ENCODE peak calls at places on chromosomes 3 and 15, in seven cellular contexts. A, Y, Q, S, F, J and L are unnamed samples.

GRCh38 chr3:69822501-69822900 is 83.2 kb downstream of the MITF start:
- DNase-seq in Q (no peak), J (no peak), F (no peak), S (no peak), Y (no peak), A (peak; percentile 30), L (no peak)

GRCh38 chr15:31235298-31236183 is 91.1 kb upstream of the KLF13 start:
- DNase-seq in F (peak; percentile 47), S (no peak), A (peak; percentile 30), J (no peak), Y (no peak), Q (no peak), L (peak; percentile 55)

GRCh38 chr3:8509961-8510360 is 8.3 kb downstream of the LMCD1 start:
- DNase-seq in A (peak; percentile 95), Q (no peak), J (no peak), Y (no peak), S (no peak), F (no peak), L (no peak)

GRCh38 chr15:83308671-83309070 is 24.2 kb upstream of the BNC1 start:
- DNase-seq in J (no peak), Y (no peak), Q (no peak), A (no peak), F (no peak), S (no peak), L (no peak)

GRCh38 chr3:144866504-144866903 is 894.9 kb downstream of the DIPK2A start:
- DNase-seq in Q (no peak), A (no peak), J (no peak), F (no peak), S (no peak), Y (no peak), L (no peak)

GRCh38 chr3:47731066-47731465 is 50.6 kb downstream of the SMARCC1 start:
- DNase-seq in J (no peak), F (no peak), A (no peak), Y (no peak), Q (no peak), S (no peak), L (no peak)

GRCh38 chr3:152348436-152349177 is 79.9 kb downstream of the MBNL1 start:
- DNase-seq in Q (no peak), A (peak; percentile 35), J (no peak), F (no peak), S (no peak), Y (no peak), L (no peak)

GRCh38 chr3:129607391-129608068 is 1.1 kb upstream of the PLXND1 start:
- DNase-seq in Q (no peak), S (no peak), Y (no peak), J (no peak), F (no peak), A (no peak), L (no peak)

GRCh38 chr3:149655826-149656599 is 1.8 kb downstream of the WWTR1 start:
- DNase-seq in A (peak; percentile 44), S (no peak), Q (no peak), F (no peak), J (no peak), Y (no peak), L (no peak)

GRCh38 chr15:25065286-25065685 is 110.5 kb downstream of the SNRPN start:
- DNase-seq in A (no peak), Y (no peak), J (no peak), S (no peak), F (no peak), Q (no peak), L (no peak)
- H3K9me3 ChIP-seq in A (peaks cover 100% of the 10 kb centered on the region), Y (peaks cover 100% of the 10 kb centered on the region), J (peaks cover 100% of the 10 kb centered on the region), S (no peaks in the 10 kb centered on the region), F (peaks cover 100% of the 10 kb centered on the region), Q (no peaks in the 10 kb centered on the region), L (peaks cover 3% of the 10 kb centered on the region)

GRCh38 chr15:63059075-63059474 is 16.5 kb downstream of the TPM1 start:
- DNase-seq in Q (no peak), Y (no peak), A (no peak), J (no peak), F (no peak), S (no peak), L (no peak)
- H3K4me1 ChIP-seq in Q (peaks cover 43% of the 10 kb centered on the region), Y (no peaks in the 10 kb centered on the region), A (peaks cover 29% of the 10 kb centered on the region), J (peaks cover 25% of the 10 kb centered on the region), F (peaks cover 22% of the 10 kb centered on the region), S (no peaks in the 10 kb centered on the region), L (peaks cover 18% of the 10 kb centered on the region)

DNA sequence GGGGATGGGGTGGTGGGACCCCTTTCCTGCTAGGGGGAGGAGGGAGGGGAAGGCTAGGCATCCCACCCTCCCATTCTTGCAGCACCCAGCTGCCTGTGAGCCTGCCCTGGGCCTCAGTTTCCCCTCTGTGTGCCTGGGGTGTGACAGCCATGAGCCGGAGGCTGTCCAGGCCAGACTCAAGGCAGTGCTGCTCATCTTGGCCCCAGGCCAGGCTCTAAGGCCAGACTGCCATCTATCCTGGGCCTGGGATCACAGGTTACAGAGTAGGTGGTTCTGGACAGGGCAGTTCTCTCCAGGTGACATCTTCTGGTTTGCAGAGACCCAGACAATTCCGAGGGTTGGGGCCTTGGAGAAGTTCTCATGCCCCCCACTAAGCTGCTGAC is 3.3 kb upstream of the VILL start:
- DNase-seq in A (no peak), F (no peak), Q (peak; percentile 50), S (no peak), J (no peak), Y (no peak), L (no peak)
- H3K9me3 ChIP-seq in A (no peaks in the 10 kb centered on the region), F (no peaks in the 10 kb centered on the region), Q (no peaks in the 10 kb centered on the region), S (no peaks in the 10 kb centered on the region), J (no peaks in the 10 kb centered on the region), Y (no peaks in the 10 kb centered on the region), L (no peaks in the 10 kb centered on the region)

DNA sequence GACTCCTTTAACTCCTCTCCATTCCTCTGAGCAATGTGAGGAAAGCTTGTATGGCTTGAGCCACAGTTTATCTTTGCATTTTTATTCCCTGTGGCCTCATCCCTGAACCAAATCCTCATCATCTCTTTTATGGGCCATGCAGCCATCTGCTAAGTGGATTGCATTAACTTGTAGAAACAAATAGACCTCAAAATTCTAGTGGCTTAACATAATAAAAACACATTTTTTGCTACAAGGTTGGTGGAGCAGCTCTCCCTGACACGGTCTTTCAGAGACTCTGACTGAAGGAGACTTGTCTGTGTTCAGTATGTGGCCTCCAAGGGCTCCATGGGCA is 135.3 kb downstream of the RPL22L1 start:
- DNase-seq in A (no peak), Q (no peak), Y (no peak), J (no peak), F (no peak), S (no peak), L (no peak)
- H3K4me1 ChIP-seq in A (peaks cover 4% of the 10 kb centered on the region), Q (peaks cover 22% of the 10 kb centered on the region), Y (no peaks in the 10 kb centered on the region), J (no peaks in the 10 kb centered on the region), F (no peaks in the 10 kb centered on the region), S (no peaks in the 10 kb centered on the region), L (no peaks in the 10 kb centered on the region)

GRCh38 chr15:25056484-25057429 is 102.0 kb downstream of the SNRPN start:
- DNase-seq in J (no peak), Y (peak; percentile 30), F (no peak), Q (peak; percentile 54), A (no peak), S (no peak), L (peak; percentile 10)

GRCh38 chr15:25059698-25060471 is 105.1 kb downstream of the SNRPN start:
- DNase-seq in S (no peak), F (no peak), Q (no peak), J (no peak), Y (peak; percentile 22), A (no peak), L (no peak)

GRCh38 chr15:25055356-25056068 is 100.7 kb downstream of the SNRPN start:
- DNase-seq in S (no peak), J (no peak), A (no peak), Q (no peak), F (no peak), Y (peak; percentile 15), L (no peak)

GRCh38 chr15:25058080-25058785 is 103.4 kb downstream of the SNRPN start:
- DNase-seq in F (no peak), J (no peak), Q (no peak), Y (peak; percentile 17), S (no peak), A (no peak), L (no peak)

DNA sequence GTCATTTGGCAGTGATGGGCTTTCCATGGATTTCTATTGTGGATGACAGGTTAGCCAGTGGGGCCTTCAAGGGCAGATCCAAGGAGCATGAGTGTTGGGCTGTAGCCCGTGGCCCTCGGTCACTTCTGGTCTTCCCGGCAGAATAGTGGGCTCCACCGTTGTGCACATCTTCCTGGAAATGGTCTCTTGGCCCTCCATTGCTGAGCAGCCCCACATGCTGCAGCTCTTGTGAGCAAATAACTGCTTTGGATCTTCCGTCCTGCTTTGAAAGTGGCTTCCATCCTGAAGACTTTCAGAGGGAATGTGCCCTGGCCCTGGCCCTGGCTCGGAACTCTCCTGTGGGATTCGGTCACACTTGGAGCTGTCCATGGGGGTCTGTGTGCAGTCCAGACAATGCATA is 102.8 kb downstream of the SNRPN start:
- DNase-seq in J (no peak), Y (peak; percentile 12), S (no peak), F (no peak), A (no peak), Q (no peak), L (no peak)
- H3K9me3 ChIP-seq in J (peaks cover 100% of the 10 kb centered on the region), Y (peaks cover 92% of the 10 kb centered on the region), S (no peaks in the 10 kb centered on the region), F (peaks cover 100% of the 10 kb centered on the region), A (peaks cover 100% of the 10 kb centered on the region), Q (peaks cover 2% of the 10 kb centered on the region), L (peaks cover 7% of the 10 kb centered on the region)

GRCh38 chr3:104916971-104917370 is 449.7 kb upstream of the ALCAM start:
- DNase-seq in Q (no peak), S (no peak), F (no peak), J (no peak), Y (no peak), A (no peak), L (no peak)
- H3K4me1 ChIP-seq in Q (no peaks in the 10 kb centered on the region), S (peaks cover 7% of the 10 kb centered on the region), F (no peaks in the 10 kb centered on the region), J (no peaks in the 10 kb centered on the region), Y (no peaks in the 10 kb centered on the region), A (no peaks in the 10 kb centered on the region), L (no peaks in the 10 kb centered on the region)

GRCh38 chr3:195038161-195038560 is 232.8 kb downstream of the XXYLT1 start:
- DNase-seq in Y (no peak), A (no peak), J (no peak), F (no peak), S (no peak), Q (no peak), L (no peak)

GRCh38 chr3:195041871-195042740 is 228.9 kb downstream of the XXYLT1 start:
- DNase-seq in J (no peak), Y (peak; percentile 37), Q (no peak), S (no peak), F (peak; percentile 12), A (no peak), L (no peak)

GRCh38 chr3:195039180-195039843 is 231.6 kb downstream of the XXYLT1 start:
- DNase-seq in F (peak; percentile 10), A (no peak), Y (peak; percentile 31), Q (no peak), S (no peak), J (no peak), L (no peak)

GRCh38 chr3:195040773-195041520 is 230.0 kb downstream of the XXYLT1 start:
- DNase-seq in Q (no peak), Y (peak; percentile 47), F (peak; percentile 31), A (no peak), J (peak; percentile 55), S (no peak), L (no peak)

GRCh38 chr3:195040094-195040493 is 230.9 kb downstream of the XXYLT1 start:
- DNase-seq in A (no peak), Q (no peak), F (peak; percentile 79), Y (no peak), S (no peak), J (no peak), L (no peak)
- H3K9me3 ChIP-seq in A (no peaks in the 10 kb centered on the region), Q (no peaks in the 10 kb centered on the region), F (no peaks in the 10 kb centered on the region), Y (no peaks in the 10 kb centered on the region), S (no peaks in the 10 kb centered on the region), J (no peaks in the 10 kb centered on the region), L (no peaks in the 10 kb centered on the region)